ENCODE peak calls at places on chromosomes 13 and 19, in nine cellular contexts. One of them, this sample, is unnamed.
A peak's percentile ranks its signal among the peaks of the same experiment; 100 is the strongest.

GRCh38 chr13:35953537-35954206 is 177.5 kb downstream of the DCLK1 start:
- DNase-seq in A172: peak; percentile 76
- DNase-seq in stimulated activated CD4-positive, alpha-beta T cell treated with anti-CD3 and anti-CD28 coated beads, Interleukin-2, amount 100 ng/mL, for 48 hours: no peak
- DNase-seq in mesenteric fat pad: no peak
- DNase-seq in sigmoid colon: peak; percentile 96
- DNase-seq in breast epithelium: no peak
- DNase-seq in NCI-H345: peak; percentile 94
- DNase-seq in SK-MEL-5: peak; percentile 81
- DNase-seq in foreskin fibroblast: peak; percentile 69
- DNase-seq in this sample: no peak

GRCh38 chr13:103325675-103326074 is 259.5 kb upstream of the SLC10A2 start:
- DNase-seq in A172: no peak
- DNase-seq in stimulated activated CD4-positive, alpha-beta T cell treated with anti-CD3 and anti-CD28 coated beads, Interleukin-2, amount 100 ng/mL, for 48 hours: no peak
- DNase-seq in mesenteric fat pad: no peak
- DNase-seq in sigmoid colon: no peak
- DNase-seq in breast epithelium: no peak
- DNase-seq in NCI-H345: no peak
- DNase-seq in SK-MEL-5: no peak
- DNase-seq in foreskin fibroblast: no peak
- DNase-seq in this sample: no peak

GRCh38 chr13:51435002-51435578 is 17.7 kb downstream of the INTS6 start:
- DNase-seq in A172: peak; percentile 8
- DNase-seq in stimulated activated CD4-positive, alpha-beta T cell treated with anti-CD3 and anti-CD28 coated beads, Interleukin-2, amount 100 ng/mL, for 48 hours: no peak
- DNase-seq in mesenteric fat pad: no peak
- DNase-seq in sigmoid colon: no peak
- DNase-seq in breast epithelium: no peak
- DNase-seq in NCI-H345: no peak
- DNase-seq in SK-MEL-5: peak; percentile 47
- DNase-seq in foreskin fibroblast: no peak
- DNase-seq in this sample: no peak

GRCh38 chr13:23087884-23088283 is 92.9 kb upstream of the SGCG start:
- DNase-seq in A172: peak; percentile 4
- DNase-seq in stimulated activated CD4-positive, alpha-beta T cell treated with anti-CD3 and anti-CD28 coated beads, Interleukin-2, amount 100 ng/mL, for 48 hours: peak; percentile 2
- DNase-seq in mesenteric fat pad: no peak
- DNase-seq in sigmoid colon: no peak
- DNase-seq in breast epithelium: no peak
- DNase-seq in NCI-H345: no peak
- DNase-seq in SK-MEL-5: peak; percentile 66
- DNase-seq in foreskin fibroblast: no peak
- DNase-seq in this sample: peak; percentile 4

GRCh38 chr19:35995655-35995993 is 636 bp downstream of the SDHAF1 start:
- DNase-seq in A172: no peak
- DNase-seq in stimulated activated CD4-positive, alpha-beta T cell treated with anti-CD3 and anti-CD28 coated beads, Interleukin-2, amount 100 ng/mL, for 48 hours: peak; percentile 21
- DNase-seq in mesenteric fat pad: no peak
- DNase-seq in sigmoid colon: peak; percentile 90
- DNase-seq in breast epithelium: no peak
- DNase-seq in NCI-H345: peak; percentile 59
- DNase-seq in SK-MEL-5: no peak
- DNase-seq in foreskin fibroblast: no peak
- DNase-seq in this sample: peak; percentile 48

GRCh38 chr13:51814825-51815650 is 11.1 kb upstream of the DHRS12 start:
- DNase-seq in A172: peak; percentile 62
- DNase-seq in stimulated activated CD4-positive, alpha-beta T cell treated with anti-CD3 and anti-CD28 coated beads, Interleukin-2, amount 100 ng/mL, for 48 hours: peak; percentile 72
- DNase-seq in mesenteric fat pad: peak; percentile 74
- DNase-seq in sigmoid colon: peak; percentile 78
- DNase-seq in breast epithelium: no peak
- DNase-seq in NCI-H345: peak; percentile 65
- DNase-seq in SK-MEL-5: peak; percentile 88
- DNase-seq in foreskin fibroblast: no peak
- DNase-seq in this sample: peak; percentile 79

GRCh38 chr13:110150384-110151091 is 156.4 kb downstream of the COL4A1 start:
- DNase-seq in A172: no peak
- DNase-seq in stimulated activated CD4-positive, alpha-beta T cell treated with anti-CD3 and anti-CD28 coated beads, Interleukin-2, amount 100 ng/mL, for 48 hours: no peak
- DNase-seq in mesenteric fat pad: no peak
- DNase-seq in sigmoid colon: no peak
- DNase-seq in breast epithelium: no peak
- DNase-seq in NCI-H345: peak; percentile 51
- DNase-seq in SK-MEL-5: no peak
- DNase-seq in foreskin fibroblast: no peak
- DNase-seq in this sample: no peak

GRCh38 chr13:91534996-91535395 is 136.6 kb downstream of the GPC5 start:
- DNase-seq in A172: no peak
- DNase-seq in stimulated activated CD4-positive, alpha-beta T cell treated with anti-CD3 and anti-CD28 coated beads, Interleukin-2, amount 100 ng/mL, for 48 hours: no peak
- DNase-seq in mesenteric fat pad: no peak
- DNase-seq in sigmoid colon: no peak
- DNase-seq in breast epithelium: no peak
- DNase-seq in NCI-H345: no peak
- DNase-seq in SK-MEL-5: no peak
- DNase-seq in foreskin fibroblast: no peak
- DNase-seq in this sample: no peak

GRCh38 chr19:30221176-30221575 is 151.0 kb upstream of the ZNF536 start:
- DNase-seq in A172: no peak
- DNase-seq in stimulated activated CD4-positive, alpha-beta T cell treated with anti-CD3 and anti-CD28 coated beads, Interleukin-2, amount 100 ng/mL, for 48 hours: no peak
- DNase-seq in mesenteric fat pad: peak; percentile 59
- DNase-seq in sigmoid colon: no peak
- DNase-seq in breast epithelium: no peak
- DNase-seq in NCI-H345: no peak
- DNase-seq in SK-MEL-5: no peak
- DNase-seq in foreskin fibroblast: no peak
- DNase-seq in this sample: no peak

GRCh38 chr13:43300817-43301216 is 277.4 kb downstream of the DNAJC15 start:
- DNase-seq in A172: no peak
- DNase-seq in stimulated activated CD4-positive, alpha-beta T cell treated with anti-CD3 and anti-CD28 coated beads, Interleukin-2, amount 100 ng/mL, for 48 hours: no peak
- DNase-seq in mesenteric fat pad: no peak
- DNase-seq in sigmoid colon: no peak
- DNase-seq in breast epithelium: no peak
- DNase-seq in NCI-H345: no peak
- DNase-seq in SK-MEL-5: no peak
- DNase-seq in foreskin fibroblast: peak; percentile 81
- DNase-seq in this sample: no peak

GRCh38 chr19:31255174-31255862 is 93.9 kb downstream of the TSHZ3 start:
- DNase-seq in A172: no peak
- DNase-seq in stimulated activated CD4-positive, alpha-beta T cell treated with anti-CD3 and anti-CD28 coated beads, Interleukin-2, amount 100 ng/mL, for 48 hours: no peak
- DNase-seq in mesenteric fat pad: no peak
- DNase-seq in sigmoid colon: no peak
- DNase-seq in breast epithelium: no peak
- DNase-seq in NCI-H345: no peak
- DNase-seq in SK-MEL-5: no peak
- DNase-seq in foreskin fibroblast: no peak
- DNase-seq in this sample: no peak

GRCh38 chr13:70732611-70733010 is 624.4 kb upstream of the KLHL1 start:
- DNase-seq in A172: no peak
- DNase-seq in stimulated activated CD4-positive, alpha-beta T cell treated with anti-CD3 and anti-CD28 coated beads, Interleukin-2, amount 100 ng/mL, for 48 hours: no peak
- DNase-seq in mesenteric fat pad: no peak
- DNase-seq in sigmoid colon: no peak
- DNase-seq in breast epithelium: no peak
- DNase-seq in NCI-H345: peak; percentile 70
- DNase-seq in SK-MEL-5: no peak
- DNase-seq in foreskin fibroblast: no peak
- DNase-seq in this sample: no peak

GRCh38 chr19:19537321-19538048 is 580 bp upstream of the CILP2 start:
- DNase-seq in A172: no peak
- DNase-seq in stimulated activated CD4-positive, alpha-beta T cell treated with anti-CD3 and anti-CD28 coated beads, Interleukin-2, amount 100 ng/mL, for 48 hours: no peak
- DNase-seq in mesenteric fat pad: no peak
- DNase-seq in sigmoid colon: no peak
- DNase-seq in breast epithelium: no peak
- DNase-seq in NCI-H345: no peak
- DNase-seq in SK-MEL-5: no peak
- DNase-seq in foreskin fibroblast: no peak
- DNase-seq in this sample: no peak

GRCh38 chr19:53909471-53910169 is 542 bp downstream of the CACNG7 start:
- DNase-seq in A172: no peak
- DNase-seq in stimulated activated CD4-positive, alpha-beta T cell treated with anti-CD3 and anti-CD28 coated beads, Interleukin-2, amount 100 ng/mL, for 48 hours: no peak
- DNase-seq in mesenteric fat pad: no peak
- DNase-seq in sigmoid colon: no peak
- DNase-seq in breast epithelium: no peak
- DNase-seq in NCI-H345: no peak
- DNase-seq in SK-MEL-5: no peak
- DNase-seq in foreskin fibroblast: no peak
- DNase-seq in this sample: no peak

GRCh38 chr13:110915874-110916670 is 1.2 kb upstream of the ANKRD10 start:
- DNase-seq in A172: peak; percentile 64
- DNase-seq in stimulated activated CD4-positive, alpha-beta T cell treated with anti-CD3 and anti-CD28 coated beads, Interleukin-2, amount 100 ng/mL, for 48 hours: no peak
- DNase-seq in mesenteric fat pad: no peak
- DNase-seq in sigmoid colon: no peak
- DNase-seq in breast epithelium: no peak
- DNase-seq in NCI-H345: no peak
- DNase-seq in SK-MEL-5: peak; percentile 87
- DNase-seq in foreskin fibroblast: peak; percentile 31
- DNase-seq in this sample: no peak

GRCh38 chr19:56217039-56217949 is 15.2 kb downstream of the ZSCAN5C start:
- DNase-seq in A172: no peak
- DNase-seq in stimulated activated CD4-positive, alpha-beta T cell treated with anti-CD3 and anti-CD28 coated beads, Interleukin-2, amount 100 ng/mL, for 48 hours: no peak
- DNase-seq in mesenteric fat pad: peak; percentile 87
- DNase-seq in sigmoid colon: no peak
- DNase-seq in breast epithelium: no peak
- DNase-seq in NCI-H345: no peak
- DNase-seq in SK-MEL-5: no peak
- DNase-seq in foreskin fibroblast: peak; percentile 9
- DNase-seq in this sample: no peak

GRCh38 chr13:24087611-24088235 is 72.8 kb upstream of the SPATA13 start:
- DNase-seq in A172: no peak
- DNase-seq in stimulated activated CD4-positive, alpha-beta T cell treated with anti-CD3 and anti-CD28 coated beads, Interleukin-2, amount 100 ng/mL, for 48 hours: no peak
- DNase-seq in mesenteric fat pad: no peak
- DNase-seq in sigmoid colon: no peak
- DNase-seq in breast epithelium: no peak
- DNase-seq in NCI-H345: no peak
- DNase-seq in SK-MEL-5: no peak
- DNase-seq in foreskin fibroblast: no peak
- DNase-seq in this sample: no peak